ENCODE peak calls at places on chromosomes 13 and 19, in four cellular contexts. B is IMR-90, I is H1, D is H9. H is an unnamed sample.

GRCh38 chr13:76820759-76821158 is 65.4 kb downstream of the KCTD12 start:
- DNase-seq in B (no peak), I (no peak), D (no peak), H (peak; percentile 48)

GRCh38 chr19:46759817-46760333 is 13.6 kb upstream of the STRN4 start:
- DNase-seq in B (peak; percentile 97), I (no peak), D (no peak), H (no peak)

GRCh38 chr13:24943136-24943535 is 152.8 kb upstream of the PABPC3 start:
- DNase-seq in B (no peak), I (no peak), D (no peak), H (no peak)

GRCh38 chr19:16626796-16627193 is 1.2 kb downstream of the MED26 start:
- DNase-seq in B (no peak), I (no peak), D (no peak), H (no peak)

GRCh38 chr13:113367771-113368170 is 3.8 kb upstream of the GRTP1 start:
- DNase-seq in B (no peak), I (peak; percentile 41), D (no peak), H (no peak)

GRCh38 chr13:89751537-89751936 is 1596.0 kb upstream of the MIR17HG start:
- DNase-seq in B (no peak), I (no peak), D (no peak), H (no peak)

GRCh38 chr13:76266566-76266965 is 619.6 kb downstream of the KCTD12 start:
- DNase-seq in B (no peak), I (no peak), D (no peak), H (no peak)

GRCh38 chr19:4717966-4718701 is 5.5 kb downstream of the DPP9 start:
- DNase-seq in B (no peak), I (no peak), D (no peak), H (no peak)

GRCh38 chr19:16117594-16118033 is 5.9 kb downstream of the RAB8A start:
- DNase-seq in B (no peak), I (no peak), D (peak; percentile 51), H (no peak)

GRCh38 chr19:15294591-15294990 is 37.7 kb downstream of the BRD4 start:
- DNase-seq in B (no peak), I (no peak), D (no peak), H (no peak)

GRCh38 chr19:5691205-5691929 is 1.3 kb downstream of the RPL36 start:
- DNase-seq in B (peak; percentile 31), I (no peak), D (peak; percentile 37), H (no peak)

GRCh38 chr13:23960566-23961156 is 63.4 kb upstream of the C1QTNF9B start:
- DNase-seq in B (peak; percentile 60), I (no peak), D (no peak), H (peak; percentile 67)

GRCh38 chr19:1223018-1223855 is 14.6 kb downstream of the CBARP start:
- DNase-seq in B (peak; percentile 42), I (peak; percentile 80), D (peak; percentile 81), H (peak; percentile 74)

GRCh38 chr13:41418027-41418426 is 39.3 kb upstream of the RGCC start:
- DNase-seq in B (peak; percentile 72), I (no peak), D (no peak), H (no peak)

GRCh38 chr13:94195715-94196114 is 283.8 kb downstream of the DCT start:
- DNase-seq in B (peak; percentile 96), I (no peak), D (no peak), H (no peak)

GRCh38 chr19:18109363-18109730 is 11.8 kb downstream of the MAST3 start:
- DNase-seq in B (no peak), I (no peak), D (no peak), H (no peak)

GRCh38 chr13:47858042-47858677 is 142.9 kb downstream of the SUCLA2 start:
- DNase-seq in B (no peak), I (no peak), D (no peak), H (no peak)

GRCh38 chr19:34459614-34460013 is 21.9 kb upstream of the WTIP start:
- DNase-seq in B (no peak), I (no peak), D (no peak), H (no peak)

GRCh38 chr19:31178833-31179470 is 170.3 kb downstream of the TSHZ3 start:
- DNase-seq in B (no peak), I (no peak), D (no peak), H (no peak)

GRCh38 chr19:38740932-38741331 is 3.3 kb downstream of the CAPN12 start:
- DNase-seq in B (no peak), I (no peak), D (no peak), H (no peak)

GRCh38 chr13:26867451-26868067 is 107.0 kb upstream of the GPR12 start:
- DNase-seq in B (peak; percentile 14), I (peak; percentile 62), D (no peak), H (peak; percentile 12)

GRCh38 chr13:49836516-49836915 is 44.0 kb upstream of the KPNA3 start:
- DNase-seq in B (no peak), I (no peak), D (peak; percentile 46), H (peak; percentile 31)

GRCh38 chr13:40172149-40172591 is 494.3 kb downstream of the FOXO1 start:
- DNase-seq in B (no peak), I (peak; percentile 73), D (peak; percentile 63), H (peak; percentile 67)

GRCh38 chr13:46831588-46832194 is 34.7 kb upstream of the ESD start:
- DNase-seq in B (peak; percentile 58), I (peak; percentile 67), D (no peak), H (peak; percentile 45)

GRCh38 chr13:113063091-113063491 is 42.5 kb upstream of the F7 start:
- DNase-seq in B (no peak), I (no peak), D (no peak), H (no peak)

GRCh38 chr19:34428549-34429285 is 536 bp downstream of the UBA2 start:
- DNase-seq in B (peak; percentile 17), I (peak; percentile 52), D (no peak), H (peak; percentile 36)

GRCh38 chr13:65240773-65241172 is 1989.4 kb downstream of the PCDH9 start:
- DNase-seq in B (no peak), I (no peak), D (no peak), H (no peak)
- H3K56ac ChIP-seq in B (no peak overlapping the region), I (no peak overlapping the region), D (no peak overlapping the region), H (no peak overlapping the region)

GRCh38 chr13:36242761-36243160 is 28.4 kb upstream of the SOHLH2 start:
- DNase-seq in B (no peak), I (no peak), D (no peak), H (no peak)

GRCh38 chr13:36244073-36244472 is 29.7 kb upstream of the SOHLH2 start:
- DNase-seq in B (no peak), I (no peak), D (no peak), H (no peak)

GRCh38 chr13:36248700-36249099 is 34.3 kb upstream of the SOHLH2 start:
- DNase-seq in B (no peak), I (no peak), D (no peak), H (no peak)

GRCh38 chr13:36244990-36245389 is 30.6 kb upstream of the SOHLH2 start:
- DNase-seq in B (no peak), I (no peak), D (no peak), H (no peak)
- H3K56ac ChIP-seq in B (no peak overlapping the region), I (no peak overlapping the region), D (no peak overlapping the region), H (no peak overlapping the region)

GRCh38 chr13:99055286-99056073 is 77.6 kb upstream of the DOCK9 start:
- DNase-seq in B (no peak), I (no peak), D (peak; percentile 37), H (no peak)
- H3K56ac ChIP-seq in B (no peak overlapping the region), I (no peak overlapping the region), D (no peak overlapping the region), H (no peak overlapping the region)

GRCh38 chr19:45476349-45476717 is 8.5 kb downstream of the FOSB start:
- DNase-seq in B (peak; percentile 16), I (no peak), D (no peak), H (no peak)
- H3K56ac ChIP-seq in B (no peak overlapping the region), I (no peak overlapping the region), D (no peak overlapping the region), H (no peak overlapping the region)